ENCODE peak calls at places on chromosomes 16 and 17, in nine cellular contexts. H is H7; J is CD4-positive, alpha-beta memory T cell; B is fibroblast of lung; I is cardiac muscle cell; M is thoracic aorta; O is CD8-positive, alpha-beta T cell; V is esophagus squamous epithelium; C is uterus. W is an unnamed sample. For H3K27me3 and H3K36me3, the result is how much of the 10 kb centered on the place peaks cover.

GRCh38 chr17:69869667-69870066 is 205.4 kb upstream of the KCNJ16 start:
- DNase-seq in O (no peak), H (no peak), I (no peak), M (no peak), J (no peak), B (no peak), C (no peak), V (no peak), W (no peak)

GRCh38 chr16:24534634-24535033 is 4.7 kb upstream of the RBBP6 start:
- DNase-seq in I (no peak), J (no peak), O (no peak), M (no peak), C (no peak), H (no peak), B (no peak), V (no peak), W (peak)

GRCh38 chr16:8590161-8590688 is at the start of gene TMEM114:
- DNase-seq in H (peak), M (no peak), C (no peak), B (no peak), O (no peak), V (no peak), J (no peak), I (no peak), W (no peak)

GRCh38 chr16:76665571-76666275 is 388.5 kb downstream of the CNTNAP4 start:
- DNase-seq in O (no peak), I (no peak), B (peak), C (no peak), M (no peak), V (no peak), H (no peak), J (no peak), W (no peak)

GRCh38 chr17:69757794-69758430 is 317.1 kb upstream of the KCNJ16 start:
- DNase-seq in V (no peak), H (no peak), I (peak), C (no peak), J (no peak), M (no peak), B (peak), O (no peak), W (peak)

GRCh38 chr16:30533146-30533522 is 1.5 kb downstream of the ZNF747 start:
- DNase-seq in H (no peak), M (no peak), I (no peak), V (no peak), B (no peak), J (no peak), C (no peak), O (no peak), W (no peak)

GRCh38 chr16:31105677-31106213 is 2.4 kb upstream of the BCKDK start:
- DNase-seq in M (peak), J (peak), V (no peak), B (peak), I (peak), C (peak), H (peak), O (peak), W (no peak)

GRCh38 chr17:14330492-14330920 is 29.6 kb downstream of the HS3ST3B1 start:
- DNase-seq in B (peak), V (no peak), M (no peak), I (peak), H (no peak), J (no peak), O (no peak), C (no peak), W (no peak)

GRCh38 chr16:11136600-11136999 is 119.4 kb downstream of the SOCS1 start:
- DNase-seq in B (no peak), V (no peak), C (no peak), I (peak), J (no peak), O (no peak), H (no peak), M (no peak), W (no peak)

GRCh38 chr16:51374790-51375189 is 223.7 kb upstream of the SALL1 start:
- DNase-seq in V (no peak), O (no peak), B (no peak), I (no peak), H (no peak), C (no peak), J (no peak), M (no peak), W (no peak)

GRCh38 chr17:48187867-48188608 is 80.5 kb downstream of the SNX11 start:
- DNase-seq in J (no peak), B (no peak), V (no peak), C (no peak), M (no peak), I (no peak), O (no peak), H (no peak), W (no peak)

GRCh38 chr17:1078062-1078711 is 81.3 kb downstream of the TIMM22 start:
- DNase-seq in J (no peak), C (no peak), V (no peak), O (no peak), H (peak), I (no peak), B (no peak), M (no peak), W (no peak)

GRCh38 chr16:66030036-66030435 is 336.5 kb upstream of the CDH5 start:
- DNase-seq in V (no peak), M (no peak), I (peak), C (no peak), O (no peak), H (no peak), J (no peak), B (peak), W (no peak)

GRCh38 chr17:73474370-73474988 is 162.7 kb upstream of the CDC42EP4 start:
- DNase-seq in B (peak), O (no peak), M (peak), H (no peak), I (peak), V (no peak), C (peak), J (no peak), W (peak)

GRCh38 chr16:12024429-12024828 is 47.9 kb downstream of the SNX29 start:
- DNase-seq in J (no peak), H (no peak), C (no peak), V (no peak), M (no peak), I (no peak), B (no peak), O (no peak), W (no peak)

GRCh38 chr17:58756246-58757161 is 850 bp downstream of the PPM1E start:
- DNase-seq in M (no peak), I (peak), O (peak), H (peak), J (no peak), C (no peak), V (no peak), B (no peak), W (no peak)

GRCh38 chr17:62800580-62800979 is 7.5 kb downstream of the MARCHF10 start:
- DNase-seq in H (peak), I (no peak), J (no peak), M (no peak), B (peak), V (no peak), C (no peak), O (no peak), W (peak)

GRCh38 chr16:4891097-4891885 is 44.0 kb downstream of the UBN1 start:
- DNase-seq in O (no peak), M (no peak), J (no peak), I (no peak), C (no peak), H (no peak), B (no peak), V (no peak), W (no peak)

GRCh38 chr17:78040561-78041400 is 82.3 kb downstream of the TNRC6C start:
- DNase-seq in H (peak), J (peak), M (peak), C (peak), V (no peak), I (peak), O (peak), B (peak), W (peak)

GRCh38 chr17:62704381-62704971 is 77.0 kb downstream of the MRC2 start:
- DNase-seq in B (peak), I (peak), O (no peak), M (no peak), J (no peak), C (peak), V (no peak), H (peak), W (peak)

DNA sequence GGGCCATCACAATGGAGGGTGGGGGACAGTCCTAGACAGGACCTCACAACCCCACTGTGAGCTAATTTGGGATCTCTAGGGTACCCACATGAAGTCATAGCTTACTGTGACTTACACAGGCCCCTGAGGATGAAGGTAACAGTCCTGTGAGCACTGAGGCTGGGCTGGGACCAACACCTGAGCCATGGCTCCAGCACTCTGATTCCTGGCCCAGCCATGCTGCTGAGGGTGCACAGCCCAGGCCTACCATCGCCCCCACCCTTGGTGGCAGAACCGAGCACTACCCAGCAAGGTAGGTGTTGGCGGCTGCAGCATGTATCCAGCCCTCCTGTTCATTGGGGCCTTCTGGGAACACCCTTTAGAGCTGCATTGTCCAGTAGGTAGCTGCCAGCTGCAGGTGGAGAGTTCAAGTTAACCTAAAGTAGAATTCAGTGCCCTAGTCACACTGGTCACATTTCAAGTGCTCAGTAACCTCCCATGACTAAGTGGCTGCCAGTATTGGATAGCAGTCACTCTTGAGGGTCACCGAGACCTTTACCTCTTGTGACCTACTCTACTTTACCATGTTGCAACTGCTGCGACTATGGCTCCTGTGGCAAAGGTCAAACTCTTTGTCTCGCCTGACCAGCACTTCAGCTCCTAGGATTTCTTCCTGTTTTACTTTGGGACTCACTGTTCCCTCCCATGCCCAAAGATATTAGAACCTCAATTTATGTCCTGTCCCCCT is 11.6 kb downstream of the AKAP1 start:
- DNase-seq in J (no peak), V (no peak), H (no peak), I (no peak), C (no peak), M (no peak), O (no peak), B (no peak), W (no peak)
- H3K27me3 ChIP-seq in J (under half), V (under half), H (under half), I (under half), C (under half), M (under half), O (under half), B (under half), W (under half)

GRCh38 chr16:842631-843560 is 42.4 kb upstream of the GNG13 start:
- DNase-seq in J (no peak), V (no peak), B (no peak), O (no peak), I (no peak), H (peak), C (no peak), M (no peak), W (no peak)

GRCh38 chr16:844638-845348 is 44.3 kb upstream of the GNG13 start:
- DNase-seq in H (peak), M (no peak), O (no peak), V (no peak), I (no peak), B (no peak), C (no peak), J (no peak), W (no peak)

GRCh38 chr16:845349-845740 is 44.8 kb upstream of the GNG13 start:
- DNase-seq in V (no peak), H (no peak), M (no peak), I (no peak), O (no peak), J (no peak), C (no peak), B (no peak), W (no peak)

GRCh38 chr16:842061-842476 is 41.5 kb upstream of the GNG13 start:
- DNase-seq in M (no peak), H (peak), C (peak), V (no peak), I (no peak), J (no peak), O (no peak), B (no peak), W (no peak)

DNA sequence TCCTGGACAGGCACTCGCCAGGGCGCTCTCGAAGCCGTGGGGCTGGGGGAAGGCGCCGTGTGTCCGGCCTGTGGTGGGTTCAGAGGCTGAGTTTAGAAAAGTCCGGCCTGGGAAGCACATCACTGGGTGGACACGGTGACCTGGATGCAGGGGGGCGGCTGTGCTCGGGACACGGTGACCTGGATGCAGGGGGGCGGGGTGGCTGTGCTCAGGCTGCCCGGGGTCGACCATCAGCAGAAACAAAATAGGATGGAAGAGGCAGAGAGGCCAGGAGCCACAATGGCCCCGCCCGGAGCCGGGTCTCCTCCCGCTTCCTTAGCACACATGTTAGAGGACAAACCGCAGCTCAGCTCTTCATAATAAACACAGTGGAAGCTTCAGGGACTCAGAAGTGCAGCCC is 43.2 kb upstream of the GNG13 start:
- DNase-seq in J (no peak), B (no peak), O (no peak), H (peak), C (no peak), M (no peak), V (no peak), I (no peak), W (no peak)
- H3K36me3 ChIP-seq in J (under half), B (under half), O (under half), H (under half), C (under half), M (under half), V (under half), I (under half), W (under half)

GRCh38 chr17:79776378-79777165 is 1.4 kb upstream of the CBX2 start:
- DNase-seq in C (no peak), O (no peak), B (no peak), J (no peak), I (no peak), H (peak), V (no peak), M (no peak), W (no peak)
- H3K4me3 ChIP-seq in C (no peak), O (peak), B (no peak), J (no peak), I (peak), H (peak), V (no peak), M (peak), W (no peak)

DNA sequence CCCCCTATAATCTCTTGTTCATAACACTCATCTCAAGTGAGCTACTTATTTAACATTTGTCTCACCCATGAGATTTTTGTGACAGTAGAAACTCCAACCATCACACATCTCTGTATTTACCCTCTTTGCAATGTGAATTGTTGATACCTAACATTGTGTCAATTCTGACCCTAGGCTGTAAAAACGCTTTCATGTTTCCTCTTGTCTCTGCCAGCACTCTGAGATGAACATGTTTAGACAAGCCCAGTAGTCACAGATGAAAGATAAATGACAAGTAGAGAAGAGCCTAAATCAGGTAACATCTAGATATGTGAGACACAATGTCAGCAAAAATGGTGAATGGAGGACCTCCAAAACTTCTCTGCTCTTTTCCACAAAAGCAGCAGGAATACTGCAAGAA is 1254.5 kb upstream of the GOT2 start:
- DNase-seq in J (no peak), B (no peak), V (no peak), H (no peak), C (no peak), M (no peak), I (no peak), O (no peak), W (peak)
- H3K27me3 ChIP-seq in J (under half), B (under half), V (under half), H (under half), C (under half), M (under half), I (under half), O (under half), W (under half)

GRCh38 chr17:37124074-37124824 is 175.5 kb downstream of the AATF start:
- DNase-seq in V (no peak), M (no peak), I (peak), O (no peak), J (no peak), B (peak), H (no peak), C (no peak), W (no peak)

GRCh38 chr17:37116802-37117201 is 168.0 kb downstream of the AATF start:
- DNase-seq in M (no peak), O (no peak), B (no peak), H (peak), C (no peak), J (no peak), I (no peak), V (no peak), W (no peak)

GRCh38 chr17:37121616-37122015 is 172.9 kb downstream of the AATF start:
- DNase-seq in H (no peak), I (no peak), O (no peak), B (no peak), J (no peak), C (no peak), M (no peak), V (no peak), W (no peak)

GRCh38 chr17:37117743-37118142 is 169.0 kb downstream of the AATF start:
- DNase-seq in B (no peak), O (no peak), C (no peak), M (no peak), J (no peak), V (no peak), H (peak), I (no peak), W (no peak)

DNA sequence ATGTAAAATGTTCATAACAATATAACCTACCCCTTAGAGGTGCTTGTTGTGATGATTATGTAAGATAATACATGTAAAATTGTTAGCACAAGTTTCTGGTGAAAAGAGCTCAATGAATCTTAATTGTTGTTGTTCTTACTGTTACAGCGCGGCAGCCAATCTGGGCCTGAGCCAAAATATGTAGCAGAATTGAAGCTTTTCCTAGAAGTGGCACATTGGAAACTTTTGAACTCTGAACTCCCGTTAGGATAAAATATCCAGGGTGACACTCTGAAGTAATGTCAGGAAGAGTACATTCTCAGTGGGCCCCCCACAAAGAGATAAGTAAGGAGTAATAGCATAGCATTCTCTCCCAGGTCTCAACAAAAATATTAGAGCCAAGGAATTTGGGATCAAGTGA is 170.0 kb downstream of the AATF start:
- DNase-seq in O (no peak), M (no peak), V (no peak), B (no peak), J (no peak), I (peak), C (no peak), H (no peak), W (no peak)
- H3K36me3 ChIP-seq in O (under half), M (under half), V (under half), B (under half), J (under half), I (under half), C (under half), H (under half), W (under half)

DNA sequence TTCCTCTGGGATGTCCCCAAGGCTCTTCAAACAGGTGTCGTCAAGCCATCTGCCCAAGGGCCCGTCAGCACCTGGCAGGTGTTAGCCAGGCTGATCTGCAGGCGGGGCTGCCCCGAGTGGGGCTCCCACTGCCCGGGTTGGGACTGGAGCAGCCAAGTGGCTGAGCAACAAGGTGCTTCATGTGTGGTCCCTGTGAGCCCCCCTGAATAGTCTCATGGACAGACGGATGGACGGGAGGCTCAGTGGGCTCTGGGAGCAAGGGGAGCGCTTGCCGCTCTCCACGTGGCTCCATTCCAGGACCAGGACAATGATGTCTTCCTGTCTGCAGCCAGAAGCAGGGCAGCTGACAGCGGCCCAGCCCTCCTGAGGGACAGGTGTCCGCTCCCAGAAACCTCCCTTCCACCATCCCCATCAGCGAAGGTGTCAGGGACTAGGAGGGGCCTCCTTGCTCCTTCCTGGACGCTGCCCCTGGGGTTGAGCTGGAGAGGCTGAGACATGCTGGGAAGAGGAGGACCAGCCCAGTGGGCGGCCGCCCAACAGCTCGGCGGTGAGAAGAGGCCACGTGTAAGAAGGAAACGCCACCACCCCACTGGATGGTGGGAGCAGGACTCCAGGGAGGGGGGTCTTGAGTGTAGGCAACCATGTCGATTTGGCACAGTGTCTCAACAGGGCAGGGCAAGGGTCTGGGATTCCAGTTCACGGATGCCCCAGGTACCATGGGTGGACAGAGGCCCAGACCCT is 9.6 kb downstream of the SNAI3 start:
- DNase-seq in M (no peak), I (no peak), C (no peak), B (no peak), O (no peak), V (no peak), J (no peak), H (no peak), W (no peak)
- H3K4me3 ChIP-seq in M (no peak), I (no peak), C (no peak), B (no peak), O (no peak), V (no peak), J (no peak), H (no peak), W (no peak)

W was measured in bronchial epithelial cell.